ENCODE peak calls at places on chromosome 11, in five cellular contexts. S is ovary, Y is left ventricle myocardium inferior, M is cardiac muscle cell, N is astrocyte. P is an unnamed sample.

GRCh38 chr11:2687223-2687530 is 12.6 kb downstream of the KCNQ1OT1 start:
- DNase-seq in Y (no peak), N (no peak), S (peak; percentile 19), M (no peak), P (no peak)

GRCh38 chr11:87972133-87972532 is 203.1 kb downstream of the RAB38 start:
- DNase-seq in Y (no peak), M (no peak), S (no peak), N (no peak), P (no peak)

GRCh38 chr11:12507391-12507790 is 130.0 kb downstream of the PARVA start:
- DNase-seq in M (no peak), N (no peak), Y (no peak), S (no peak), P (no peak)

GRCh38 chr11:62592216-62592815 is 993 bp upstream of the TUT1 start:
- DNase-seq in Y (no peak), S (no peak), N (no peak), M (no peak), P (no peak)

GRCh38 chr11:101436511-101437142 is 147.2 kb downstream of the TRPC6 start:
- DNase-seq in S (peak; percentile 56), Y (no peak), M (peak; percentile 71), N (peak; percentile 12), P (no peak)

GRCh38 chr11:58028687-58029411 is 1.9 kb upstream of the OR6Q1 start:
- DNase-seq in M (no peak), Y (no peak), N (peak; percentile 60), S (no peak), P (no peak)

GRCh38 chr11:32105871-32106312 is 15.0 kb downstream of the RCN1 start:
- DNase-seq in S (no peak), N (no peak), Y (no peak), M (no peak), P (no peak)

GRCh38 chr11:45603930-45604682 is 61.3 kb downstream of the CHST1 start:
- DNase-seq in S (no peak), N (no peak), Y (peak; percentile 63), M (no peak), P (no peak)

GRCh38 chr11:95067828-95068244 is 1.1 kb downstream of the SRSF8 start:
- DNase-seq in N (no peak), S (peak; percentile 69), M (no peak), Y (no peak), P (no peak)

GRCh38 chr11:73140213-73141030 is 1.7 kb downstream of the FCHSD2 start:
- DNase-seq in S (peak; percentile 49), M (peak; percentile 69), Y (peak; percentile 40), N (peak; percentile 23), P (no peak)

GRCh38 chr11:2550606-2550970 is 105.8 kb downstream of the KCNQ1 start:
- DNase-seq in M (no peak), Y (no peak), S (no peak), N (no peak), P (no peak)

GRCh38 chr11:65013130-65013691 is 749 bp upstream of the ARL2 start:
- DNase-seq in Y (no peak), M (no peak), N (no peak), S (no peak), P (peak; percentile 3)

GRCh38 chr11:41786087-41786486 is 326.6 kb upstream of the LRRC4C start:
- DNase-seq in N (peak; percentile 35), Y (no peak), M (no peak), S (no peak), P (no peak)

GRCh38 chr11:102653744-102654291 is 28.7 kb upstream of the MMP20 start:
- DNase-seq in Y (no peak), N (peak; percentile 1), M (no peak), S (no peak), P (peak; percentile 11)

GRCh38 chr11:127670372-127670771 is 669.8 kb upstream of the KIRREL3 start:
- DNase-seq in M (no peak), N (no peak), Y (no peak), S (no peak), P (no peak)

GRCh38 chr11:111000400-111001090 is 245.0 kb upstream of the POU2AF2 start:
- DNase-seq in M (no peak), Y (no peak), S (no peak), N (peak; percentile 80), P (no peak)
- H3K27ac ChIP-seq in M (no peak overlapping the region), Y (no peak overlapping the region), S (no peak overlapping the region), N (no peak overlapping the region), P (no peak overlapping the region)

GRCh38 chr11:96097844-96098421 is 174.0 kb upstream of the MTMR2 start:
- DNase-seq in Y (no peak), N (no peak), M (no peak), S (no peak), P (no peak)
- TF ChIP-seq CTCF in Y (no peak), N (no peak), M (no peak), S (no peak), P (no peak)

DNA sequence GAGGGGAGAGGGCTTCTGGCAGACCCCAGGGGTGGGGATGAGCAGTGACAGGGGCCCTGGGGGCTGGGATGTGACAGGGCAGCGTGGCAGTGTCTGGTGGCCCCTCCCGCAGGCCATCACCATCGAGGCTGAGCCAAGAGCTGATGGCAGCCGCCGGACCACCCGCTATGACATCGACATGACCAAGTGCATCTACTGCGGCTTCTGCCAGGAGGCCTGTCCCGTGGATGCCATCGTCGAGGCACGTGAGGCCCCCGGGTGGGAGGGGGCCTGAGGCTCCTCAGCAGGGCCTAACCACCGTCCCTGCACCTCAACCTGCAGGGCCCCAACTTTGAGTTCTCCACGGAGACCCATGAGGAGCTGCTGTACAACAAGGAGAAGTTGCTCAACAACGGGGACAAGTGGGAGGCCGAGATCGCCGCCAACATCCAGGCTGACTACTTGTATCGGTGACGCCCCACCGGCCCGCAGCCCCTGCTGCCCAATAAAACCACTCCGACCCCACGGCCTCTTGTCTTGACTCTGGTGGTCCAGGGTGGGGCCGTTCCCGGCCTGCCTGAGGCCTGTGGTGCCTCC is 2.6 kb upstream of the TCIRG1 start:
- DNase-seq in S (no peak), Y (no peak), M (no peak), N (no peak), P (no peak)
- H3K27ac ChIP-seq in S (no peak overlapping the region), Y (peak overlapping the region; percentile 94), M (peak overlapping the region; percentile 88), N (no peak overlapping the region), P (no peak overlapping the region)

GRCh38 chr11:1389103-1389931 is 417 bp upstream of the BRSK2 start:
- DNase-seq in Y (peak; percentile 96), M (peak; percentile 99), S (peak; percentile 98), N (peak; percentile 80), P (peak; percentile 62)
- TF ChIP-seq CTCF in Y (peak; percentile 30), M (peak; percentile 6), S (no peak), N (no peak), P (peak; percentile 45)

GRCh38 chr11:69261116-69261515 is 32.8 kb upstream of the MYEOV start:
- DNase-seq in M (no peak), Y (no peak), S (no peak), N (no peak), P (no peak)
- H3K27ac ChIP-seq in M (no peak overlapping the region), Y (no peak overlapping the region), S (no peak overlapping the region), N (no peak overlapping the region), P (no peak overlapping the region)

DNA sequence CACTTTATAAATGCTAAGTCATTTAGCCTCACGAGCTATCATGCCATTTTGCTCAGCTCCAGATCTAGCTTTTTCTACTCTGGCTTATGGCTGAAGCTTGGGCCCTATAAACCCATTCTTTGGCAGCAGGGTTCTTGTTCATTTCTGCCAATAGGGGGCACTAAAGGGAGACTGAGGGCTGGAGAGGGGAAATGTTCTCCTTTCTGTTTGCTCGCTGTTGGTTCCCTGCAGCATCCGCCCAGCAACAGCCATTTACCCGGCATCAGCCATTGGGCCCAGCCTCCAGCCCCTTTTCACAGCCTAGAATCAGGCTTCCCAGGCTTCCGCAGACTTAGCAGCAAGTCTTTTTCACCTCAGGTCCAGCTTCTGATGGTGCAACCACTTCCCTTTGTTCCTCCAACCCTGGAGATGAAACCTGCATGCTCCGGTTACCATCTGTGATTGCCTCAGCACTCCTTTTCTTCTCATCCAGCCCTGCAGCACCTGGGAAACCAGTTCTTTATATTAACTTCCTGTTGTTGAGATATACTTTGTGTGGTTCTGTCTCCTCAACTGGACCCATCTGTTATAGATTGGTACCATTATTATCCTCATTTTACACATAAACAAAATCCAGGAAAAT is 4.2 kb upstream of the ME3 start:
- DNase-seq in Y (no peak), S (no peak), M (peak; percentile 15), N (no peak), P (no peak)
- TF ChIP-seq CTCF in Y (peak; percentile 26), S (no peak), M (peak; percentile 27), N (peak; percentile 22), P (peak; percentile 56)

GRCh38 chr11:134573857-134574256 is 161.8 kb upstream of the B3GAT1 start:
- DNase-seq in S (no peak), N (no peak), M (no peak), Y (no peak), P (no peak)
- H3K27ac ChIP-seq in S (no peak overlapping the region), N (no peak overlapping the region), M (no peak overlapping the region), Y (no peak overlapping the region), P (no peak overlapping the region)

DNA sequence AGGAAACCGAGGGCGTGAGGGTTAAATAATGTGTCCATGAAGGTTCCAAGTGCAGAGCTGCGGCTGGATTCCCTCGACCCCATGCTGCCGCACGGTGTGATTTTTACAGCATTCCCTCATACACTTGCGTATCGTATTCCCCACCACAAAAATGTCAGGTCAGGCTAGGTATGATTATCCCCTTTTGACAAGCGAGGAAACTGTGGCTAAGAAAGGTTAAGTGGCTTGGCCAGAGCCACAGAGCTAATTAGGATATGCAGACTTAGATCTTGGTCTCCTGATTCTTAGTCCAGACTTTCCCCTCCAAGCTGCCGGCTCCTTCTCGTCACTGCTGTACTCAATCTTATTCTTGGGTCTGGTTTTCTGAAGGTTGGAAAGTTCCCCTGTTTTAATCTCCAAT is 176.5 kb downstream of the ADAMTS15 start:
- DNase-seq in S (no peak), Y (no peak), M (no peak), N (peak; percentile 95), P (no peak)
- TF ChIP-seq CTCF in S (no peak), Y (no peak), M (no peak), N (no peak), P (no peak)

GRCh38 chr11:117186431-117186761 is 7.9 kb downstream of the SIDT2 start:
- DNase-seq in N (no peak), S (no peak), Y (no peak), M (no peak), P (no peak)
- H3K27ac ChIP-seq in N (no peak overlapping the region), S (peak overlapping the region; percentile 72), Y (peak overlapping the region; percentile 33), M (no peak overlapping the region), P (no peak overlapping the region)

DNA sequence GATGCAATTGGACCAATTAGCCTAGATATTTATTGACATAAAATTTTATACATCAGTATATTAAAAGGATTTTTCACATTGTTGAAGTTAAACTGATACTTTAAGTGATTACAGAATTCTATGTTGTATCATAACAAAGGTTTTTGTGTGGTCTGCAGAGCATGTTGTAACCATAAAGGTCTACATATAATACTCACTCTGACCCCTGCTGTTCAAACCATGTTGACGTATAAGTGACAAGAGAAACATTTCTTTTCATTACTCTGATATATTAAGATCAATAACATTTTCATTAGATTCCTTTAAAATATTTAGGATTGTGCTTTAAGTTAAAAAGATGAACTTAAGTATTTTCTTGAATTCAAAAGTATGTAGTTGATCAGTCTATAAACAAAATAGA is 63.9 kb downstream of the GAS2 start:
- DNase-seq in N (no peak), Y (no peak), M (peak; percentile 34), S (no peak), P (no peak)
- TF ChIP-seq CTCF in N (no peak), Y (peak; percentile 54), M (peak; percentile 7), S (no peak), P (peak; percentile 65)